ENCODE peak calls at places on chromosome 4, in four cellular contexts. Q is HCT116, F is HepG2, T is K562. M is an unnamed sample.

GRCh38 chr4:1503583-1504471 is 97.6 kb upstream of the NKX1-1 start:
- DNase-seq in F (no peak), T (peak), Q (no peak), M (peak)

GRCh38 chr4:24279492-24279891 is 304.9 kb downstream of the DHX15 start:
- DNase-seq in F (no peak), Q (no peak), T (no peak), M (no peak)

GRCh38 chr4:56908206-56909082 is 744 bp downstream of the REST start:
- DNase-seq in F (peak), T (peak), Q (no peak), M (peak)

GRCh38 chr4:124318292-124318691 is 394.2 kb downstream of the ANKRD50 start:
- DNase-seq in F (no peak), Q (no peak), T (no peak), M (no peak)

GRCh38 chr4:86831262-86832090 is 17.7 kb downstream of the SLC10A6 start:
- DNase-seq in Q (peak), F (peak), T (no peak), M (peak)

GRCh38 chr4:39166177-39166576 is 16.2 kb upstream of the WDR19 start:
- DNase-seq in Q (no peak), F (no peak), T (no peak), M (no peak)

GRCh38 chr4:71009796-71010588 is 16.5 kb downstream of the DCK start:
- DNase-seq in Q (peak), F (peak), T (peak), M (peak)

GRCh38 chr4:60724623-60725022 is 475.5 kb upstream of the ADGRL3 start:
- DNase-seq in Q (no peak), F (no peak), T (no peak), M (no peak)

GRCh38 chr4:155757745-155758265 is 1.0 kb upstream of the GUCY1B1 start:
- DNase-seq in T (no peak), F (no peak), Q (no peak), M (no peak)

GRCh38 chr4:76589872-76590846 is 155.1 kb downstream of the SHROOM3 start:
- DNase-seq in T (no peak), Q (peak), F (peak), M (peak)

GRCh38 chr4:149997881-149998421 is 80.3 kb upstream of the DCLK2 start:
- DNase-seq in F (peak), Q (peak), T (peak), M (peak)

GRCh38 chr4:84916233-84916632 is 50.3 kb downstream of the WDFY3 start:
- DNase-seq in F (no peak), T (no peak), Q (no peak), M (no peak)

GRCh38 chr4:114028071-114028470 is 48.6 kb upstream of the ARSJ start:
- DNase-seq in Q (no peak), F (no peak), T (no peak), M (no peak)

GRCh38 chr4:67106846-67107467 is 438.3 kb downstream of the CENPC start:
- DNase-seq in T (no peak), Q (no peak), F (no peak), M (peak)

GRCh38 chr4:68209003-68209402 is 36.5 kb downstream of the TMPRSS11B start:
- DNase-seq in F (no peak), Q (peak), T (peak), M (peak)

GRCh38 chr4:21512351-21512750 is 436.2 kb downstream of the KCNIP4 start:
- DNase-seq in T (peak), Q (peak), F (no peak), M (peak)

GRCh38 chr4:98838977-98839618 is 89.8 kb downstream of the EIF4E start:
- DNase-seq in F (no peak), T (peak), Q (peak), M (no peak)

GRCh38 chr4:142348489-142349076 is 497.5 kb downstream of the INPP4B start:
- DNase-seq in T (no peak), F (no peak), Q (no peak), M (no peak)

GRCh38 chr4:137960371-137961050 is 281.6 kb downstream of the SLC7A11 start:
- DNase-seq in T (no peak), F (no peak), Q (no peak), M (no peak)

GRCh38 chr4:110508827-110509446 is 33.0 kb downstream of the ENPEP start:
- DNase-seq in Q (no peak), T (peak), F (no peak), M (peak)

GRCh38 chr4:24569662-24570061 is 14.7 kb downstream of the DHX15 start:
- DNase-seq in F (no peak), Q (no peak), T (no peak), M (no peak)

GRCh38 chr4:155532373-155532772 is 134.3 kb upstream of the GUCY1A1 start:
- DNase-seq in Q (no peak), F (no peak), T (no peak), M (no peak)

GRCh38 chr4:85370400-85371032 is 104.4 kb upstream of the ARHGAP24 start:
- DNase-seq in T (peak), F (peak), Q (peak), M (no peak)

GRCh38 chr4:99572527-99573240 is 1.9 kb upstream of the MTTP start:
- DNase-seq in Q (no peak), F (no peak), T (no peak), M (no peak)

GRCh38 chr4:76458829-76459228 is 23.8 kb downstream of the SHROOM3 start:
- DNase-seq in Q (no peak), F (no peak), T (no peak), M (no peak)

DNA sequence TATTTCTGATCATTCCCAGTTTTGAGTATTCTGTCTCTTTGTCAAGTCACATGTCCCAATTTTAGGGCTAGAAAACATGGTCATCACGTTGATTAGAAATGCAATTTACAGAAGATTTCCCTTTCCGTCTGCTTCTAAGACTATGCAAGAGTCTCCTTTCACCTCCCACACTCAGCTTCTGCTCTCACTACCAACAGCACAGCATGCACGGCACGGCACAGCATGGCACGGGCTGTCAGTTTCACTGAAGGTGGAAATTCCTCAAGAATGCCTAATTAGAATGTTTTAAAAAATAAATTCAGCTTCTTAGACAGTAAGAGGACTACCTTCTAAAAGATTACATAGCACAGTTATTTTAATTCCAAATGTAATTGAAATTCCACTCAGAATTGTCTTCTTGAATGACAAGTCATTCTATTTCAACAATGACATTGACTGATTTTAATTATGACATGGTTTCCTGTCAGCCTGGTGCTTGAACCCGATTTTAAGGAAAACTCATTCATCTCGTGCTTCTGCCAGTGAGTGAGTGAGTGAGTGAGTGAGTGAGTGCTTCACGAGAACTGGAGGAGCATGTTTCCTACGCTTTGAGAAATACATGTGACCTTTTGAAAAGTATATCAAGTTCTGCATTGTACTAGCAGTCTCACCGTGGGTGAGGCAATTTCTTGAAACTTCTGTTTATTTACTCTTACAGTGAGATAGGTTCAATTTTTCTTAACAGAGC is 124.8 kb upstream of the SORBS2 start:
- DNase-seq in Q (no peak), F (no peak), T (no peak), M (no peak)
- TF ChIP-seq MAX in Q (no peak), F (no peak), T (no peak), M (no peak)

GRCh38 chr4:51844157-51845054 is 1.5 kb downstream of the DCUN1D4 start:
- DNase-seq in T (peak), F (peak), Q (peak), M (peak)
- TF ChIP-seq REST in T (peak), F (no peak), Q (no peak), M (no peak)

DNA sequence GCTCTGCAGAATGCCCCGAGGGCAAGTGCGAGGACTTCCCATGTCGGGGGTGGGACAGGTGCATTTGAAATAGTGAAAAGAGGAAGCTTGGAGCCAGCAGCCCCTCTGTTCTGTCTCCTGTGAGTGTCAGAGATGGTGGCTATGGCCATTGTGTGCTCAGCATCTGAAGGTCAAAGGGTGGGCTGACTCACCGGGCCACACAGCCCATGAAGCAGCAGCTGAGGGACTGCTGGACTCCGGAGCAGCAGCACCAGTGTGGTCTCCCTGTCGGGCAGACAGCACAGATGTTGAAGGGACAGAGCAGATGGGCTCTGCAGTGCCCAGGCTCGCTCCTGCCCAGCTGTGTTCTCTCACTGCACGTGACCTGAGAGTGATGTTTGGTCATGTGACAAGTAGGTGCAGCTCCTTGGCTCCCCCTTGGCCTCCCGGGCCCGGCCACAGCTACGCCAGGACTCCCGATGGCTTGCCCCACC is 53.5 kb downstream of the TBC1D14 start:
- DNase-seq in F (peak), T (no peak), Q (no peak), M (no peak)
- TF ChIP-seq CEBPB in F (no peak), T (no peak), Q (no peak), M (no peak)

DNA sequence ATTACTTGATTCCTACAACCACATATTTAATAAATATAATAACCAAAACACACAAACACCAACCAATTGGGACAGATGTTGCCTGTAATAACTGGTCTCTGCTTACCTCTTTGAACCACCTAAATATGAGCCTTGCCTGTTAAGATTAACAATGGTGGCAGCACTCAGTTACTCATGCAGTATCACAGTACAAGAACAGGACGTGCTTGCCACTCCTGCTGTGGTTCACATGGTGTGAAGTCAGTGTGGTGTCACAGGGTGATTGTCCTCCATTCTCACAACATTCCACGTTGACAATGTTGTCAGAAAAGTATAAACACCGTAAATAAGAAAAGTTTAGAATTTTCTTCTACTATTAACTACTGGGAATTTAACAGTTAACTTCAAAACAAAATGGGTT is 365.0 kb downstream of the PPP3CA start:
- DNase-seq in T (no peak), Q (no peak), F (no peak), M (no peak)
- TF ChIP-seq MAX in T (no peak), Q (no peak), F (no peak), M (no peak)

DNA sequence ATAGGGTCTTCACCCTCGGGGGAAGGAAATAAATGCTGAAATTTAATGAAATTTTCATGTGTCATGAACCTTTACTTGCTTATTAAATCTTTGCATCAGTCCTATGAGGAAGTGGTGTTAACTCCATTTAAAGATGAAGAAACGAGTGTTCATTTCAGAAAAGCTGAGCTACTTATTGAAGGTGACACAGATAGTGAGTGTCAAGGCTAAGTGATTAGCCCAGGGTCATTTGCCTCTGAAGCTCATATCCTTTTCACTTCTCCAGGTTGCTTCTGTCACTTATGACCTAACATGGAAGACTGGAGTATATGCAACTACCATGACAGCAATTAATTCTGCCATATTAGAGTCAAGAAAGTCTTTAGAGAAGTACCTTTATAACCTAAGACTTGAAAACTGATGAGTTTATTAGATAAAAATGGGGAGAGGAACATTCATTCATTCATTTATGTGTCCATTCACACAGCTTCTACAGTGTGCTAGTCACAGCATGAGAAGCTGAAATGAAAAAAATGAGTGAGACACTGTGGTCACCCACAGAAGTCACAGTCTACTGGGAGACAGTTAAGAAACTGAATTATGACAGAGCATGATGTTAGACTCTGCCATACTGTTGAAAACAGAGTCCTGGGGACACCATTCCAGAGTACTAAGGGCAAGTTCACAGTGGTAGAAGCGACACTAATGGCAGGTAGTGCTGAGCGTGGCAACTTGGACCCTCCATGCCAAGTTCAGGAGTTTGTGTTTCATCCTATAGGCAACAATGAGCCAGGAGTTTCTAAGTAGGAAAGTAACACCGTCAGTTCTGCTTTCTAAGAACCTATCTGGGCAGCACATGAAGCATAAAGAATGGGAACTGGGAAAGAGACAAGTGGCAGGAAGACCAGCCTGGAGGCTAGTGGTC is 21.3 kb downstream of the ALPK1 start:
- DNase-seq in Q (no peak), T (no peak), F (no peak), M (no peak)
- TF ChIP-seq REST in Q (no peak), T (no peak), F (no peak), M (no peak)

GRCh38 chr4:180449395-180449956 is 1793.7 kb upstream of the TENM3 start:
- DNase-seq in F (peak), Q (peak), T (no peak), M (peak)
- TF ChIP-seq CEBPB in F (no peak), Q (no peak), T (no peak), M (no peak)

M was measured in A549.